ENCODE peak calls at places on chromosomes 16 and 17, in ten cellular contexts. Z, D, K, V, R, C, B, M, U and Q are unnamed samples. For H3K4me1, the result is how much of the 10 kb centered on the place peaks cover.

GRCh38 chr16:46972971-46973456 is 460 bp downstream of the DNAJA2 start:
- DNase-seq in B (no peak), U (no peak), Z (peak), C (no peak), V (peak), M (no peak), K (peak), D (no peak), R (peak), Q (peak)

GRCh38 chr16:19008245-19008644 is 24.5 kb downstream of the TMC7 start:
- DNase-seq in K (no peak), U (no peak), D (no peak), Z (no peak), B (no peak), R (no peak), V (no peak), C (no peak), M (no peak), Q (no peak)

GRCh38 chr16:15613676-15614075 is 29.3 kb downstream of the MARF1 start:
- DNase-seq in K (no peak), R (no peak), U (peak), C (no peak), Z (no peak), D (no peak), M (no peak), B (no peak), V (no peak), Q (no peak)

GRCh38 chr17:4509402-4509801 is 10.7 kb downstream of the SPNS2 start:
- DNase-seq in B (peak), R (no peak), K (no peak), C (peak), M (no peak), Z (no peak), U (no peak), D (no peak), V (no peak), Q (peak)

GRCh38 chr16:77211880-77212735 is 12.9 kb downstream of the SYCE1L start:
- DNase-seq in D (peak), K (peak), M (no peak), C (peak), R (peak), B (no peak), Z (peak), U (no peak), V (peak), Q (peak)

GRCh38 chr17:75097865-75098264 is 10.1 kb downstream of the SLC16A5 start:
- DNase-seq in K (no peak), R (no peak), B (no peak), U (no peak), Z (no peak), D (no peak), V (no peak), M (no peak), C (no peak), Q (no peak)

GRCh38 chr17:77128895-77129567 is 11.7 kb upstream of the SEC14L1 start:
- DNase-seq in R (no peak), K (no peak), B (no peak), C (no peak), U (no peak), M (no peak), D (no peak), Z (no peak), V (no peak), Q (no peak)

GRCh38 chr16:19945934-19946333 is 61.3 kb upstream of the GPRC5B start:
- DNase-seq in B (no peak), Z (no peak), M (no peak), K (no peak), V (no peak), R (no peak), C (no peak), U (no peak), D (no peak), Q (no peak)

GRCh38 chr17:67200727-67201301 is 44.2 kb downstream of the HELZ start:
- DNase-seq in V (no peak), Z (no peak), M (no peak), B (no peak), U (no peak), K (no peak), D (no peak), R (no peak), C (no peak), Q (no peak)

GRCh38 chr17:45234641-45235040 is 13.0 kb downstream of the FMNL1 start:
- DNase-seq in Z (no peak), V (no peak), C (peak), B (no peak), U (no peak), R (peak), K (no peak), M (no peak), D (no peak), Q (peak)

GRCh38 chr17:55134486-55135157 is 130.1 kb upstream of the HLF start:
- DNase-seq in C (no peak), V (no peak), Z (no peak), K (no peak), U (no peak), M (no peak), D (no peak), R (no peak), B (no peak), Q (no peak)

GRCh38 chr16:19131809-19132777 is 18.3 kb downstream of the ITPRIPL2 start:
- DNase-seq in K (no peak), U (no peak), V (no peak), Z (no peak), D (no peak), C (no peak), M (no peak), B (no peak), R (no peak), Q (no peak)

GRCh38 chr16:62955033-62955349 is 918.8 kb upstream of the CDH8 start:
- DNase-seq in K (no peak), M (no peak), C (no peak), D (no peak), B (no peak), R (no peak), V (no peak), Z (no peak), U (no peak), Q (no peak)

GRCh38 chr17:30476726-30477082 is 504 bp upstream of the GOSR1 start:
- DNase-seq in V (no peak), R (no peak), B (no peak), D (no peak), M (no peak), U (no peak), Z (peak), C (no peak), K (no peak), Q (peak)

GRCh38 chr17:62794666-62794971 is 13.5 kb downstream of the MARCHF10 start:
- DNase-seq in R (no peak), Z (no peak), B (no peak), D (no peak), U (no peak), K (no peak), M (no peak), C (no peak), V (no peak), Q (no peak)

GRCh38 chr16:75614247-75614897 is 8.7 kb downstream of the ADAT1 start:
- DNase-seq in V (no peak), M (no peak), C (no peak), U (no peak), K (no peak), B (no peak), D (no peak), R (no peak), Z (no peak), Q (no peak)

GRCh38 chr17:34654276-34654675 is 74.9 kb downstream of the TMEM132E start:
- DNase-seq in V (no peak), M (no peak), Z (no peak), D (no peak), R (no peak), U (no peak), K (no peak), B (no peak), C (no peak), Q (no peak)

GRCh38 chr17:34654871-34655270 is 75.5 kb downstream of the TMEM132E start:
- DNase-seq in Z (no peak), R (no peak), B (no peak), C (no peak), U (no peak), K (no peak), D (no peak), V (no peak), M (no peak), Q (no peak)

GRCh38 chr17:34652001-34652400 is 72.6 kb downstream of the TMEM132E start:
- DNase-seq in C (no peak), V (no peak), M (no peak), D (peak), Z (no peak), R (no peak), K (no peak), B (no peak), U (no peak), Q (no peak)

GRCh38 chr17:34650361-34650760 is 71.0 kb downstream of the TMEM132E start:
- DNase-seq in V (no peak), Z (no peak), U (no peak), D (peak), B (no peak), C (no peak), R (no peak), K (no peak), M (no peak), Q (no peak)

GRCh38 chr17:34651267-34651955 is 72.0 kb downstream of the TMEM132E start:
- DNase-seq in K (no peak), Z (no peak), U (no peak), V (no peak), D (no peak), R (no peak), C (no peak), M (no peak), B (no peak), Q (no peak)
- H3K4me1 ChIP-seq in K (under half), Z (under half), U (under half), V (under half), D (under half), R (under half), C (under half), M (under half), B (under half), Q (under half)

GRCh38 chr16:54177857-54178490 is 108.6 kb downstream of the IRX3 start:
- DNase-seq in Z (no peak), M (no peak), K (no peak), C (no peak), R (no peak), D (no peak), U (no peak), V (no peak), B (no peak), Q (no peak)
- H3K4me1 ChIP-seq in Z (under half), M (under half), K (under half), C (under half), R (under half), D (under half), U (under half), V (under half), B (under half), Q (under half)

GRCh38 chr17:14320734-14321475 is 20.0 kb downstream of the HS3ST3B1 start:
- DNase-seq in D (no peak), B (no peak), C (no peak), R (no peak), Z (no peak), V (no peak), U (no peak), K (no peak), M (no peak), Q (no peak)

GRCh38 chr17:14318109-14318905 is 17.4 kb downstream of the HS3ST3B1 start:
- DNase-seq in R (no peak), M (no peak), U (no peak), C (no peak), V (no peak), B (no peak), Z (no peak), K (no peak), D (no peak), Q (no peak)

GRCh38 chr17:14318906-14319205 is 18.0 kb downstream of the HS3ST3B1 start:
- DNase-seq in R (no peak), V (no peak), U (no peak), M (no peak), D (no peak), K (no peak), C (peak), Z (no peak), B (no peak), Q (no peak)

GRCh38 chr17:14321476-14321949 is 20.6 kb downstream of the HS3ST3B1 start:
- DNase-seq in R (no peak), U (no peak), D (no peak), B (no peak), V (no peak), M (no peak), C (no peak), K (no peak), Z (no peak), Q (no peak)

DNA sequence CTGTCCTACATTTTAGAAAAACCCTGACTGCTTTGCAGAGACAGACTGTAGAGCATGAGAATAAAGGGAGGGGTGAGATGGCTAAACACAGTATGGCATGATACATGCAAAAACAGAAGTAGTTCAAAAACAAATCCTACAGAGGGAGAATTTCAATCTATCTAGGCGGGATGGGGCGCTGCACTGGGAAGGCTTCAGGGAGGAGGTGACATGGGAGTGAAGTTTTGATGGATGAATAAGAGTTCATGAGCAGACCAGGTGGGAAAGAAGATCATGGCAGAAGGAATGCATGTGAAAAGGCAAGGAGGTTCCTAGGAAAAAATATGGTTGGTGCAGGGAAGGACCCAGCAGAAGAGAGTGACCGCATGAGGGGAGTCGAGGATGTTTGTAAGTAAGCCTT is 19.2 kb downstream of the HS3ST3B1 start:
- DNase-seq in C (no peak), V (no peak), U (no peak), R (no peak), Z (no peak), B (no peak), M (no peak), D (no peak), K (no peak), Q (no peak)
- H3K4me1 ChIP-seq in C (under half), V (under half), U (under half), R (half or more), Z (under half), B (under half), M (under half), D (under half), K (under half), Q (under half)

DNA sequence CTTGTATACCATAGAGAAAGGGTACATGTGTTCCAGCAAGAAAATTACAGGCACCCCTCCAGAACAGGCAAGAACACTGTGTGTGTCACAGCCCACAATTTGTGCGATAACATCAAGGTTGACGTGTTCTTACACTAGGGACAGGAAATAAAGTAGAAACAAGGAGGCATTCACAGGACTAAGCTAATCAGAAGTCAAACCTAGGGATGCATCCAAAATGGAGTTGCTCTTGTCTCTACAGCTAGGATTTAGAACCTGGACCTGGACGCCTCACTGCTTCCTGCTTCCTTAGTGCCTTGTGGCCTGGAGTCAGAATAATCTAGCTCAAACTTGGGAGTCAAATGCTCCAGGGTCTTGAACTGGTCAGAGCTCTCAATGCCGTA is 41.3 kb downstream of the GINS3 start:
- DNase-seq in C (no peak), D (no peak), R (no peak), V (no peak), M (no peak), B (no peak), Z (no peak), K (no peak), U (no peak), Q (no peak)
- H3K4me1 ChIP-seq in C (under half), D (under half), R (under half), V (under half), M (under half), B (under half), Z (under half), K (under half), U (under half), Q (under half)

GRCh38 chr16:88841521-88842307 is 15.0 kb downstream of the GALNS start:
- DNase-seq in K (no peak), R (no peak), U (no peak), V (no peak), C (no peak), B (no peak), M (no peak), D (no peak), Z (no peak), Q (no peak)
- H3K4me1 ChIP-seq in K (under half), R (under half), U (under half), V (under half), C (under half), B (under half), M (under half), D (under half), Z (under half), Q (under half)

DNA sequence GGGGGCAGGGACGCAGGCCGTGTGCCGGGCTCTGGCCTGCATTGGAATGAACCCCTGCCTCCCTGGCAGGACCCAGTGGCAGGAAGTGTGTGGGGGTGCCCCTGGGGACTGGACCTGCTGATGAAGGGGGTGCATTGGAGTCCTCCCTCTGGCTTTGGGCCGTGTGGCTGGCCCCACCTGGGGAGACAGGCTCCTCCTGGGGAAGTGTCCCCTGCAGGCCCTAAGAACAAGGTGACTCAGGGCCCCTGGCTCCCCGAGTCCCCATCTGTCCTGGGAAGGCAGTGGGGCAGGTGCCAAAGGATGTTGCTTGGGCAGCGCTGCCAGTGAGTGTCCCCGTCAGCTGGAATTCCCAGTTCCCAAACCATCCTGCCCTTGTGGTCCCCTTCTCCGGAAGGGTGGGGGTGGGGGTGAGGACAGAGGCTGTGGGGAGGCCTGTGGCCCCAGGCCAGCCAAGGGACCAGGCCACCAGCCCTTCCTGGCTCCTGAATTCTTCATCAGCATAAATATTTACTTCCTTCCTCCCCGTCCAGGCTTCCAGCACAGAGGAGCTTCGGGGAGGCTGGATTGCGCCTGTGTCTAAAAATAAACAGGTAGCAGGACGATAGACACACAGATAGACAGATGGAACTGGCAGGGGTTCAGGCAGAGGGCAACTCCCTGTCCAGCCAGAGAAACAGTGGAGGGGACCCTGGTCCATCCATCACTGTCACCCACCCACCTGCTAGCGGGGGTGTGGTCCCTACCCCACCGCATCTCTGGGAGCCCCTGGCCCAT is 12.9 kb downstream of the GLIS2 start:
- DNase-seq in B (no peak), C (no peak), R (no peak), D (no peak), U (no peak), K (no peak), M (no peak), V (no peak), Z (no peak), Q (no peak)
- H3K4me1 ChIP-seq in B (under half), C (under half), R (under half), D (under half), U (under half), K (under half), M (under half), V (half or more), Z (under half), Q (under half)

GRCh38 chr16:82563401-82563800 is 63.4 kb upstream of the CDH13 start:
- DNase-seq in V (no peak), R (no peak), K (no peak), D (no peak), M (no peak), U (no peak), C (no peak), Z (no peak), B (no peak), Q (no peak)

GRCh38 chr16:82567203-82567602 is 59.6 kb upstream of the CDH13 start:
- DNase-seq in U (no peak), V (no peak), C (no peak), B (no peak), M (no peak), Z (no peak), K (no peak), D (no peak), R (no peak), Q (no peak)

GRCh38 chr16:82562183-82562677 is 64.5 kb upstream of the CDH13 start:
- DNase-seq in R (no peak), Z (no peak), U (no peak), V (no peak), K (no peak), D (no peak), M (no peak), B (no peak), C (no peak), Q (no peak)
- H3K4me1 ChIP-seq in R (under half), Z (under half), U (under half), V (under half), K (under half), D (under half), M (under half), B (under half), C (under half), Q (under half)

GRCh38 chr16:21599994-21600773 is 807 bp downstream of the METTL9 start:
- DNase-seq in Z (peak), M (no peak), R (no peak), V (no peak), C (peak), U (peak), B (peak), D (peak), K (peak), Q (peak)
- H3K4me1 ChIP-seq in Z (under half), M (under half), R (under half), V (under half), C (under half), U (under half), B (under half), D (under half), K (under half), Q (half or more)

GRCh38 chr16:85290626-85291301 is 178.5 kb upstream of the CIBAR2 start:
- DNase-seq in K (no peak), B (no peak), C (no peak), R (no peak), Z (no peak), D (no peak), M (no peak), V (no peak), U (no peak), Q (no peak)
- H3K4me1 ChIP-seq in K (under half), B (under half), C (under half), R (under half), Z (under half), D (under half), M (under half), V (under half), U (under half), Q (under half)

DNA sequence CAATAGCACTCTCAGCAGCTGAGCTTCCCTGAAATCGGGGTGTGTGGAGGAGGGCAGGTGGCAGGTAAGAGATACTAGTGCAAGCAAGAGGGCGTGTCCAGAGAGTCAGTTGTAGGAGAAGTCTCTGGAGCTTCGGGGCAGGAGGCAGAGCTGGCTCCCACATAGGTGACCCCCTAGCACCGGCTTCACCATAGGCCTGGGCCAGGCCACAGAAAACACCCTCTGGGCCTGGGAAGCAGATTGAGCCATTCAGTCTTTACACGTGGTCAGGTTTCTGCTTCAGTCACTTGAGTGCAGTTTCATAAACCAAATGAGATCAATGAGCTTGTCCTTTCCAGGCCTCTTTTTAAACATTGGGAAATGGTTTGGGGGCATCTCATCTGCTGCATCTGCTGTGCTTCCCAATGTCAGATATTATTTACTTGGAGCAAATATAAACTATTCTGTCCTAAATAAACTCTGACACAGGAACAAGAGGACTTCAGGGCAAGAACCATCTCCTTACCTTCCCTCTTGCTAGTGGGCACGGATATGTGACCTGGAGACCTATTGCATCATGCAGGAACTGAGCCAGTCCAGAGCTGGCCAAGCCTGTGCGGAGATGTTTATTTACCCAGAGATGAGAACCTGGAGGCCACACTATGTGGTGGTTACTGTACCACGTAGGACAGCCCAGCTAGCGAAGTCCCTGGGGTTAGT is 16.1 kb downstream of the CCR7 start:
- DNase-seq in B (no peak), K (peak), Z (no peak), U (no peak), M (no peak), V (no peak), C (no peak), R (no peak), D (peak), Q (no peak)
- H3K4me1 ChIP-seq in B (under half), K (under half), Z (under half), U (under half), M (half or more), V (under half), C (half or more), R (half or more), D (under half), Q (under half)